ENCODE peak calls at places on chromosomes 12 and 14, in nine cellular contexts. T is AG04449, P is fibroblast of lung, I is psoas muscle, C is kidney, X is bronchial epithelial cell, K is right atrium auricular region, W is neural progenitor cell, R is IMR-90. U is an unnamed sample.
A peak's percentile ranks its signal among the peaks of the same experiment; 100 is the strongest.

GRCh38 chr12:131681257-131681620 is 29.7 kb upstream of the SFSWAP start:
- DNase-seq in C (no peak), T (no peak), R (no peak), K (no peak), P (no peak), W (no peak), I (no peak), X (no peak), U (no peak)

GRCh38 chr14:95023886-95024285 is 133.4 kb downstream of the DICER1 start:
- DNase-seq in C (no peak), P (no peak), T (no peak), I (no peak), R (peak; percentile 6), K (peak; percentile 56), W (no peak), X (no peak), U (no peak)

GRCh38 chr12:76080729-76081415 is 3.6 kb downstream of the NAP1L1 start:
- DNase-seq in X (no peak), K (no peak), T (no peak), C (no peak), W (peak; percentile 49), I (no peak), R (no peak), P (no peak), U (no peak)

GRCh38 chr14:81565441-81566290 is 32.0 kb upstream of the SEL1L start:
- DNase-seq in X (peak; percentile 54), T (no peak), I (no peak), C (no peak), R (no peak), P (peak; percentile 14), K (no peak), W (peak; percentile 59), U (no peak)

GRCh38 chr14:83294941-83295340 is 1761.3 kb upstream of the SEL1L start:
- DNase-seq in K (no peak), P (peak; percentile 9), W (no peak), I (no peak), R (peak; percentile 51), X (peak; percentile 19), T (no peak), C (no peak), U (no peak)

GRCh38 chr14:72471346-72471745 is 422.6 kb downstream of the DPF3 start:
- DNase-seq in X (no peak), C (no peak), R (peak; percentile 39), W (no peak), P (no peak), T (no peak), I (no peak), K (no peak), U (no peak)

GRCh38 chr12:77104792-77105191 is 39.4 kb upstream of the E2F7 start:
- DNase-seq in X (peak; percentile 72), K (no peak), W (no peak), T (no peak), P (peak; percentile 32), I (no peak), R (peak; percentile 72), C (no peak), U (no peak)

GRCh38 chr12:127565241-127565640 is 701.7 kb upstream of the TMEM132C start:
- DNase-seq in I (no peak), T (no peak), W (no peak), K (no peak), R (no peak), C (no peak), X (no peak), P (no peak), U (no peak)

GRCh38 chr12:96219700-96220206 is 25.6 kb downstream of the ELK3 start:
- DNase-seq in C (no peak), W (peak; percentile 14), X (peak; percentile 100), I (no peak), K (peak; percentile 56), R (peak; percentile 98), P (peak; percentile 93), T (peak; percentile 92), U (peak; percentile 90)

GRCh38 chr14:93045965-93046695 is 69.6 kb downstream of the ITPK1 start:
- DNase-seq in I (no peak), X (no peak), T (no peak), W (no peak), K (no peak), P (peak; percentile 63), R (peak; percentile 86), C (no peak), U (peak; percentile 22)

GRCh38 chr12:58781609-58782008 is 138.7 kb downstream of the LRIG3 start:
- DNase-seq in K (no peak), C (no peak), W (no peak), T (no peak), R (no peak), X (no peak), P (no peak), I (no peak), U (no peak)

GRCh38 chr12:11838403-11838802 is 188.9 kb downstream of the ETV6 start:
- DNase-seq in X (no peak), K (no peak), C (no peak), P (no peak), T (no peak), W (no peak), I (no peak), R (no peak), U (no peak)

GRCh38 chr12:11836964-11837286 is 187.5 kb downstream of the ETV6 start:
- DNase-seq in K (no peak), P (no peak), I (no peak), X (no peak), C (no peak), W (no peak), R (no peak), T (no peak), U (no peak)

GRCh38 chr12:11839093-11839641 is 189.7 kb downstream of the ETV6 start:
- DNase-seq in R (peak; percentile 61), I (no peak), W (no peak), T (no peak), P (peak; percentile 59), C (no peak), K (peak; percentile 68), X (peak; percentile 64), U (no peak)

GRCh38 chr12:11837318-11837934 is 188.0 kb downstream of the ETV6 start:
- DNase-seq in K (no peak), C (no peak), T (no peak), X (no peak), W (no peak), P (no peak), R (no peak), I (no peak), U (no peak)

DNA sequence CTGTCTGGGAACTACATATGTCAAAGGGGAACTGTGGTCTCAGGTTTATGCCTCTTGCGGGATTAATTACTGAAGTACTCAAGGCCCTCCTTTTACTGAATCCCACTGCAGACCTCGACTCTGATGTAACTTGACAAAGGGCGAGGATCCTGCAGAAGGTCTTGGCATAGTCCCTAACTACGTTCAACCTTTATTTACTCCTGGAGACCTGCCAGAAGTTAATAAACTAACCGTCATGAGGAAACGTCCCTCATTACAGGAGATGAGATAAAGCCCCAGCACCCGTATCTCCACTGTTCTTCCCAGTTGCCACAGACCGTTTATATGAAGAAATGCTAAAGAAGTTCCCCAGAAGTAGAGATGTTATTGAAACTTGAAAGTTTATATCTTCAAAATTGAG is 190.9 kb downstream of the ETV6 start:
- DNase-seq in R (no peak), X (no peak), P (no peak), C (no peak), W (no peak), T (no peak), I (no peak), K (no peak), U (no peak)
- H3K4me3 ChIP-seq in R (no peak overlapping the region), X (no peak overlapping the region), P (no peak overlapping the region), C (no peak overlapping the region), W (no peak overlapping the region), T (no peak overlapping the region), I (no peak overlapping the region), K (no peak overlapping the region), U (no peak overlapping the region)

GRCh38 chr12:56487448-56488040 is 417 bp downstream of the GLS2 start:
- DNase-seq in I (no peak), C (peak; percentile 77), X (peak; percentile 17), T (no peak), R (no peak), P (no peak), K (no peak), W (peak; percentile 66), U (no peak)
- H3K4me3 ChIP-seq in I (peak overlapping the region; percentile 73), C (peak overlapping the region; percentile 65), X (peak overlapping the region; percentile 48), T (peak overlapping the region; percentile 59), R (peak overlapping the region; percentile 34), P (peak overlapping the region; percentile 30), K (peak overlapping the region; percentile 64), W (peak overlapping the region; percentile 66), U (peak overlapping the region; percentile 52)

GRCh38 chr12:6076340-6076739 is 48.1 kb downstream of the VWF start:
- DNase-seq in T (no peak), I (no peak), K (no peak), W (no peak), C (no peak), P (no peak), X (no peak), R (no peak), U (no peak)
- H3K4me3 ChIP-seq in T (no peak overlapping the region), I (no peak overlapping the region), K (no peak overlapping the region), W (no peak overlapping the region), C (no peak overlapping the region), P (no peak overlapping the region), X (no peak overlapping the region), R (no peak overlapping the region), U (no peak overlapping the region)

GRCh38 chr12:113587720-113588119 is 116.0 kb upstream of the LHX5 start:
- DNase-seq in W (peak; percentile 89), P (no peak), X (no peak), R (no peak), I (no peak), T (no peak), K (no peak), C (no peak), U (no peak)

GRCh38 chr12:113580437-113580836 is 108.8 kb upstream of the LHX5 start:
- DNase-seq in P (no peak), T (no peak), R (no peak), W (no peak), K (no peak), C (no peak), I (no peak), X (no peak), U (no peak)

GRCh38 chr12:113581342-113581741 is 109.7 kb upstream of the LHX5 start:
- DNase-seq in W (no peak), I (no peak), R (no peak), T (no peak), C (no peak), X (no peak), P (no peak), K (no peak), U (no peak)

GRCh38 chr12:113586461-113586860 is 114.8 kb upstream of the LHX5 start:
- DNase-seq in K (no peak), T (no peak), X (no peak), R (no peak), P (no peak), C (no peak), W (no peak), I (no peak), U (no peak)

DNA sequence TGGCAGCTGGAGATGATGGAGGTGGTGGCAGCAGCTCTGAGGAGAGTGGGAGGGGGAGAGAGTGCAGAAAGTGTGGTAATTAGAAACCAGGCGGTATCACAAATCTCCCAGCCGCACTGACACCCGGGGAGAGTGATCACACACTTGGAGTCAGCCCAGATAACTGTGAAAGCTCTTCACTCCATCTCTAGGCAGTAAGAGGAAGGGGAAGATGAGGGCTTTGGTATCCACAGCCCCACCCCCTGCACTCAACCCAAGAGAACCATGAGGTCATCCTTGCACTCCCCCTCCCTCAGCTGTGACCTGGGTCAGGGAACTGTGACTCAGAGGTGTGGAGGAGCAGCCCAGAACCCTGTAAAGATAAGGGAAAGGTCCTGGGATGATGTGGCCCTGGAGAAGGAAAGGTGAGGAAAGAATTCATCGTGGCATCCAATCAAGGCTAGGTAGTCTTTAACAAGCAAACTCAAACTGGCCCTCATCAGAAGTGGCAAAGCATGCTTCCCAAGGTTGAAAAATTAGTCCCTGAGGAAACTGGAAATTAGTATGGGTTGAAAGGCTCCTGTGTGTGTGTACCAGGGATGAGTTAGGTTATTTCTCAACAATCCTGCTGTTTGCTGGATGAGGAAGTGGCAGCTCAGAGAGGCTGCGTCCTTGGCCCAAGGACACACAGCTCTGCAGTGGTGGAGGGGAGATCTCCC is 111.0 kb upstream of the LHX5 start:
- DNase-seq in R (no peak), T (no peak), K (no peak), W (no peak), I (no peak), P (no peak), X (no peak), C (no peak), U (no peak)
- H3K4me3 ChIP-seq in R (no peak overlapping the region), T (no peak overlapping the region), K (no peak overlapping the region), W (no peak overlapping the region), I (no peak overlapping the region), P (no peak overlapping the region), X (no peak overlapping the region), C (no peak overlapping the region), U (no peak overlapping the region)